ENCODE peak calls at places on chromosomes 12 and 14, in seven cellular contexts. F is upper lobe of left lung, G is uterus, R is fibroblast of lung, X is iPS DF 6.9, C is IMR-90, A is heart left ventricle. K is an unnamed sample.

GRCh38 chr12:98422809-98423208 is 92.6 kb upstream of the TMPO start:
- DNase-seq in F (no peak), G (no peak), R (no peak), X (no peak), C (no peak), A (no peak), K (no peak)

GRCh38 chr14:53055003-53055402 is 98.1 kb downstream of the DDHD1 start:
- DNase-seq in F (no peak), G (no peak), R (peak; percentile 79), X (peak; percentile 20), C (peak; percentile 72), A (no peak), K (peak; percentile 42)

GRCh38 chr14:65329911-65330310 is 82.6 kb upstream of the FUT8 start:
- DNase-seq in F (no peak), G (no peak), R (no peak), X (no peak), C (no peak), A (no peak), K (no peak)

GRCh38 chr14:74619672-74620131 is 7.7 kb upstream of the LTBP2 start:
- DNase-seq in F (peak; percentile 63), G (peak; percentile 95), R (peak; percentile 97), X (no peak), C (peak; percentile 98), A (peak; percentile 90), K (peak; percentile 97)

GRCh38 chr14:85118274-85118673 is 411.7 kb upstream of the FLRT2 start:
- DNase-seq in F (no peak), G (no peak), R (peak; percentile 7), X (no peak), C (no peak), A (no peak), K (no peak)

GRCh38 chr12:69739287-69740191 is 879 bp downstream of the RAB3IP start:
- DNase-seq in F (peak; percentile 49), G (peak; percentile 24), R (peak; percentile 43), X (no peak), C (peak; percentile 13), A (peak; percentile 54), K (no peak)

GRCh38 chr12:33605776-33606175 is 166.2 kb upstream of the SYT10 start:
- DNase-seq in F (no peak), G (no peak), R (no peak), X (no peak), C (no peak), A (no peak), K (no peak)

GRCh38 chr14:54737132-54737711 is 165.4 kb downstream of the GCH1 start:
- DNase-seq in F (no peak), G (no peak), R (peak; percentile 51), X (no peak), C (peak; percentile 82), A (no peak), K (no peak)

GRCh38 chr12:125083092-125083491 is 17.9 kb downstream of the AACS start:
- DNase-seq in F (no peak), G (no peak), R (no peak), X (no peak), C (no peak), A (no peak), K (no peak)

GRCh38 chr12:122473543-122474323 is 27.0 kb downstream of the ZCCHC8 start:
- DNase-seq in F (no peak), G (peak; percentile 74), R (peak; percentile 60), X (no peak), C (peak; percentile 49), A (no peak), K (no peak)

GRCh38 chr12:124445826-124446225 is 121.6 kb downstream of the NCOR2 start:
- DNase-seq in F (no peak), G (no peak), R (no peak), X (no peak), C (no peak), A (peak; percentile 12), K (no peak)

DNA sequence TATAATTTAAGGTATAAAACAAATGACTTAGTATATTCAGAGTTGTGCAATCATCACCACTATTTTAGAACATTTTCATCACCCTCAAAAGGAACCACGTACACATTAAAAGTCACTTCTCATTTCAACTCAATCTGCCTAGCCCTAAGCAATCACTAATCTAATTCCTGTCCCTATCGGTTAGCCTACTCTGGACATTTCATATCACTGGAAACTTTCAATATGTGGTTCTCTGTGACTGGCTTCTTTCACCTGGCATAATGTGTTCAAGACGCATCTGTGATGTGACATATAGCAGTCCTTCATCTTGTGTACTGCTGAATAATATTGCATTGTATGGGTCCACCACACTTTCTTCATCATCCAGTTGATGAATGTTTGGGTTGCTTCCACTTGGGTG is 15.4 kb upstream of the PIWIL1 start:
- DNase-seq in F (no peak), G (no peak), R (no peak), X (no peak), C (no peak), A (no peak), K (no peak)
- H3K27ac ChIP-seq in F (no peak overlapping the region), G (no peak overlapping the region), R (no peak overlapping the region), X (no peak overlapping the region), C (no peak overlapping the region), A (no peak overlapping the region), K (no peak overlapping the region)

GRCh38 chr12:1994429-1995143 is 9.7 kb downstream of the DCP1B start:
- DNase-seq in F (no peak), G (no peak), R (no peak), X (no peak), C (no peak), A (no peak), K (no peak)
- H3K27ac ChIP-seq in F (peak overlapping the region; percentile 76), G (peak overlapping the region; percentile 49), R (peak overlapping the region; percentile 78), X (no peak overlapping the region), C (peak overlapping the region; percentile 91), A (no peak overlapping the region), K (no peak overlapping the region)

DNA sequence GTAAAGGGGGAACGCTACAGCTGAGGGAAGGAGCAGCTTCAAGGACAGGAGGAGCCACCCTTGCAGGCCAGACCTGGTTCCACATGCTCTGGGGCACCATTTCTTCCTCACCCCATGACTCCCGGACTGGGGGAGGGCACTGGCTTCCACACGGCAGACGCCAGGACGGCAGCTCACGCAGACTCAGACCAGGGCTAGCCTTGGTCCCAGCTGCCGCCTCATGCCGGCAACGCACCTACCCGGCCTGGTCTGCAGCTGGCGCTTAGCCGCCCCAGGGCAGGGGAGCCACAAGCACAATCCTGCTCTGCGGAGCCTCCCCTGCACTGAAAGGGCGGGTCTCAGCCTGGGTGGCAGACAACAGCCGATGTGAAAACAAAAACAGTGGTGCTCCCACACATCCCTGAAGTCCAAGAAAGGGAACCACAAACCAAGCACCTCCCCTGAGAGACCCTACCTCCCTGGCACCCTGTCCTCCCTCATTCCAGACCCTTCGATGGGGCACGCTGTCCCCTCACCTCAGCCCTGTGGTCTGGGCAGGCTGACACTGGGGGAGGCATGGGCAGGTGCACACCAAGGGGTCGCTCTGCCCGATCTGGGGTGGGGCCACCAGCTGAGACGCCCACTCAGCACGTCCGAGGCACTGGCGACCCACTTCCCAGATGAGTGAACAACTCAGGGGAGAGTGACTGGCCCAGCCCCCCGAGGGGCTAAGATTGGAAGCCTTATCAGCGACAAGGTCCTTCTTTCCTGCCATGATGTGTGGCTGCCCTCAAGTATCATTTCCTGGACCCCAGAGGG is 65.0 kb downstream of the CHGA start:
- DNase-seq in F (no peak), G (no peak), R (no peak), X (no peak), C (no peak), A (peak; percentile 22), K (no peak)
- H3K27ac ChIP-seq in F (no peak overlapping the region), G (peak overlapping the region; percentile 59), R (no peak overlapping the region), X (no peak overlapping the region), C (no peak overlapping the region), A (peak overlapping the region; percentile 81), K (no peak overlapping the region)

DNA sequence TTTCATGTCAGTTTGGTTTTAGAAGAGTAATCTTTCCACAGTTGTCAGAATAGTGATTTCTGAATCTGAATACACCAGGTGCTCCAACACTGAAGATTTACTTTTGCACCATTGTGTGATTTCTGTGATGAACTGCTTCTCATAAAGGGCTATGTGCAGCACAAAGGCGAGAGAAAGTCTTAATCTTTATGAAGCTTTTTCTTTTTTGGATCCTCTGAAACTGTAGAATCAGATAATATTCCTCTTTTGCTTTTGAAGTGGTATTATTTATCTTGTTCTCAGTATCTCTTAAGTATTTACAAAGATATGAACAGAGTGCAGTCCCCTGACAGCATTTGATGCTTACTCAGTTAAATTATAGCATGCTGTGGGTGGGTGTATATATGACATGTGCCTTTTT is 207.8 kb downstream of the NAV3 start:
- DNase-seq in F (no peak), G (no peak), R (no peak), X (no peak), C (no peak), A (no peak), K (no peak)
- H3K27ac ChIP-seq in F (no peak overlapping the region), G (peak overlapping the region; percentile 59), R (no peak overlapping the region), X (no peak overlapping the region), C (no peak overlapping the region), A (no peak overlapping the region), K (no peak overlapping the region)

GRCh38 chr14:58774531-58774930 is 136.8 kb downstream of the DACT1 start:
- DNase-seq in F (no peak), G (no peak), R (no peak), X (no peak), C (no peak), A (no peak), K (no peak)
- H3K27ac ChIP-seq in F (no peak overlapping the region), G (no peak overlapping the region), R (no peak overlapping the region), X (no peak overlapping the region), C (no peak overlapping the region), A (no peak overlapping the region), K (no peak overlapping the region)